ENCODE peak calls at places on chromosomes 1 and 21, in nine cellular contexts. T is activated B cell treated with CpG ODN at 0.5 μM for 24 hours, M is GM19239, H is aorta, S is T-helper 1 cell, K is immature natural killer cell, X is H4, Q is GM23248, J is neural progenitor cell. F is an unnamed sample.

GRCh38 chr21:45551316-45551715 is 9.1 kb upstream of the SLC19A1 start:
- DNase-seq in K (no peak), X (peak), H (peak), M (no peak), T (no peak), Q (peak), S (peak), J (no peak), F (peak)

GRCh38 chr1:178323067-178323466 is 173.7 kb downstream of the CLEC20A start:
- DNase-seq in H (no peak), J (no peak), X (no peak), M (no peak), S (no peak), T (no peak), K (no peak), Q (no peak), F (no peak)

GRCh38 chr1:177274687-177275211 is 104.0 kb downstream of the BRINP2 start:
- DNase-seq in K (no peak), S (no peak), M (no peak), T (no peak), J (no peak), X (peak), H (no peak), Q (peak), F (peak)

GRCh38 chr1:40833979-40834378 is 28.2 kb downstream of the CITED4 start:
- DNase-seq in H (peak), K (no peak), X (no peak), J (no peak), Q (no peak), M (no peak), S (no peak), T (no peak), F (no peak)

GRCh38 chr1:84936116-84936810 is 43.3 kb upstream of the LPAR3 start:
- DNase-seq in S (peak), Q (peak), X (peak), T (no peak), M (no peak), H (no peak), K (peak), J (peak), F (peak)

GRCh38 chr1:56820755-56821461 is 1.7 kb upstream of the FYB2 start:
- DNase-seq in S (peak), X (peak), J (peak), Q (peak), T (peak), M (peak), H (peak), K (peak), F (peak)

GRCh38 chr21:45228171-45228641 is 59.5 kb downstream of the POFUT2 start:
- DNase-seq in X (peak), S (peak), H (peak), Q (peak), T (no peak), M (no peak), J (no peak), K (peak), F (peak)

GRCh38 chr1:147641291-147641690 is 29.0 kb downstream of the ACP6 start:
- DNase-seq in T (no peak), M (no peak), J (no peak), Q (peak), H (no peak), K (no peak), S (no peak), X (no peak), F (no peak)

GRCh38 chr1:212937034-212937433 is 13.3 kb upstream of the VASH2 start:
- DNase-seq in X (no peak), K (no peak), H (no peak), J (no peak), S (no peak), T (no peak), Q (no peak), M (no peak), F (no peak)

GRCh38 chr21:45074818-45075605 is 632 bp downstream of the ADARB1 start:
- DNase-seq in S (peak), X (no peak), K (no peak), T (peak), H (peak), J (peak), Q (peak), M (no peak), F (peak)

GRCh38 chr1:43382027-43382771 is 7.4 kb downstream of the MED8 start:
- DNase-seq in H (no peak), M (no peak), T (no peak), S (no peak), Q (no peak), X (no peak), K (no peak), J (peak), F (no peak)

GRCh38 chr1:60911980-60912692 is 170.2 kb upstream of the NFIA start:
- DNase-seq in S (no peak), X (no peak), Q (no peak), H (peak), T (no peak), K (no peak), M (no peak), J (peak), F (no peak)

GRCh38 chr1:45647248-45648021 is 23.6 kb upstream of the CCDC17 start:
- DNase-seq in Q (no peak), K (no peak), M (no peak), T (no peak), S (no peak), H (no peak), J (no peak), X (no peak), F (no peak)

GRCh38 chr1:185338719-185339622 is 21.9 kb upstream of the IVNS1ABP start:
- DNase-seq in X (peak), S (peak), M (peak), Q (no peak), H (peak), J (no peak), K (peak), T (no peak), F (no peak)

GRCh38 chr1:28535180-28535579 is 17.7 kb upstream of the TRNAU1AP start:
- DNase-seq in T (no peak), Q (no peak), J (no peak), H (no peak), K (no peak), M (no peak), X (no peak), S (no peak), F (no peak)

F was measured in GM03348.